ENCODE peak calls at places on chromosomes 5 and 9, in nine cellular contexts. C, E, Y, G, U, T, V, Z and O are unnamed samples.

GRCh38 chr9:100170085-100170484 is 71.0 kb downstream of the INVS start:
- DNase-seq in U (no peak), C (no peak), E (no peak), T (no peak), G (no peak), V (no peak), Z (no peak), Y (no peak), O (no peak)

GRCh38 chr9:23934291-23934690 is 108.3 kb upstream of the ELAVL2 start:
- DNase-seq in T (no peak), Y (no peak), C (no peak), U (no peak), Z (no peak), G (no peak), E (no peak), V (no peak), O (no peak)

GRCh38 chr5:115857621-115858349 is 16.1 kb downstream of the AP3S1 start:
- DNase-seq in C (no peak), U (no peak), V (no peak), E (no peak), T (no peak), Y (no peak), Z (no peak), G (no peak), O (no peak)

GRCh38 chr9:37692622-37693221 is 42.0 kb downstream of the FRMPD1 start:
- DNase-seq in V (no peak), Z (no peak), U (no peak), G (no peak), T (no peak), E (no peak), C (no peak), Y (no peak), O (no peak)

GRCh38 chr5:179863449-179864085 is 5.0 kb upstream of the MRNIP start:
- DNase-seq in G (no peak), Z (no peak), V (no peak), E (no peak), U (peak), Y (no peak), C (no peak), T (no peak), O (no peak)

GRCh38 chr5:19411936-19412335 is 576.1 kb downstream of the CDH18 start:
- DNase-seq in Y (no peak), C (no peak), U (no peak), V (no peak), E (no peak), G (no peak), Z (no peak), T (no peak), O (no peak)

GRCh38 chr5:170267431-170268152 is 30.0 kb downstream of the LCP2 start:
- DNase-seq in Z (peak), T (peak), C (peak), E (peak), G (peak), U (peak), Y (peak), V (no peak), O (peak)

GRCh38 chr5:97094579-97095317 is 47.7 kb downstream of the LIX1 start:
- DNase-seq in E (no peak), C (no peak), Y (no peak), T (no peak), Z (peak), U (no peak), G (no peak), V (no peak), O (no peak)

GRCh38 chr5:54229041-54229780 is 81.2 kb downstream of the ARL15 start:
- DNase-seq in Y (peak), Z (no peak), V (no peak), E (peak), T (peak), U (peak), C (peak), G (peak), O (peak)

GRCh38 chr5:108700928-108701327 is 46.8 kb upstream of the FER start:
- DNase-seq in V (no peak), C (no peak), T (no peak), G (no peak), U (no peak), Y (no peak), E (no peak), Z (no peak), O (no peak)

GRCh38 chr5:141867139-141867538 is 11.1 kb downstream of the PCDH1 start:
- DNase-seq in C (no peak), Z (no peak), E (no peak), Y (peak), T (no peak), U (no peak), G (peak), V (no peak), O (no peak)

GRCh38 chr5:69224520-69224919 is 10.2 kb upstream of the CDK7 start:
- DNase-seq in T (no peak), C (no peak), Z (no peak), Y (no peak), E (no peak), V (no peak), G (no peak), U (no peak), O (no peak)

GRCh38 chr9:97394881-97395280 is 17.0 kb upstream of the TDRD7 start:
- DNase-seq in Z (no peak), C (no peak), U (no peak), T (no peak), E (peak), G (no peak), V (no peak), Y (no peak), O (no peak)
- TF ChIP-seq EP300 in Z (no peak), C (no peak), U (no peak), T (no peak), E (peak), G (no peak), V (no peak), Y (no peak), O (no peak)

GRCh38 chr9:34566972-34567371 is 22.6 kb downstream of the CNTFR start:
- DNase-seq in Y (no peak), Z (no peak), U (no peak), V (no peak), G (no peak), C (no peak), T (no peak), E (no peak), O (no peak)
- TF ChIP-seq POLR2A in Y (no peak), Z (no peak), U (no peak), V (no peak), G (no peak), C (no peak), T (no peak), E (no peak), O (no peak)

GRCh38 chr5:98397081-98397480 is 376.4 kb upstream of the RGMB start:
- DNase-seq in E (no peak), V (no peak), G (no peak), Y (no peak), T (no peak), U (no peak), Z (no peak), C (no peak), O (no peak)

GRCh38 chr5:98402130-98402529 is 371.3 kb upstream of the RGMB start:
- DNase-seq in T (no peak), V (no peak), Y (no peak), G (no peak), C (no peak), E (no peak), U (no peak), Z (no peak), O (no peak)

GRCh38 chr5:98403131-98403530 is 370.3 kb upstream of the RGMB start:
- DNase-seq in Y (no peak), V (no peak), T (no peak), U (no peak), Z (no peak), G (no peak), E (no peak), C (no peak), O (no peak)

GRCh38 chr5:98401645-98402044 is 371.8 kb upstream of the RGMB start:
- DNase-seq in C (no peak), T (no peak), Y (no peak), V (no peak), G (no peak), Z (no peak), U (no peak), E (no peak), O (no peak)

GRCh38 chr5:98398465-98398864 is 375.0 kb upstream of the RGMB start:
- DNase-seq in T (no peak), E (no peak), Z (no peak), V (no peak), Y (no peak), U (no peak), G (no peak), C (no peak), O (no peak)
- H3K27ac ChIP-seq in T (no peak), E (no peak), Z (no peak), V (no peak), Y (no peak), U (no peak), G (no peak), C (no peak), O (peak)

GRCh38 chr5:139251281-139251687 is 42.3 kb upstream of the MATR3 start:
- DNase-seq in Y (no peak), G (peak), U (peak), T (no peak), V (no peak), Z (peak), C (no peak), E (no peak), O (no peak)
- TF ChIP-seq EP300 in Y (no peak), G (no peak), U (no peak), T (no peak), V (no peak), Z (no peak), C (no peak), E (no peak), O (no peak)